ENCODE peak calls at places on chromosome 19, in ten cellular contexts. S is mucosa of descending colon, X is AG10803, V is sigmoid colon, L is aorta, M is cardiac muscle cell, U is astrocyte of the spinal cord, O is endodermal cell, Y is Peyer's patch, E is ovary. T is an unnamed sample.
A peak's percentile ranks its signal among the peaks of the same experiment; 100 is the strongest.

GRCh38 chr19:38733493-38734175 is 10.6 kb downstream of the CAPN12 start:
- DNase-seq in U (no peak), V (peak; percentile 63), L (peak; percentile 51), Y (no peak), X (peak; percentile 28), O (no peak), E (peak; percentile 20), S (peak; percentile 53), M (no peak), T (no peak)

GRCh38 chr19:51188227-51188559 is 36.7 kb upstream of the CD33 start:
- DNase-seq in V (no peak), L (no peak), M (no peak), X (no peak), O (no peak), U (no peak), S (no peak), Y (no peak), E (no peak), T (no peak)

GRCh38 chr19:5696196-5697021 is 6.3 kb downstream of the RPL36 start:
- DNase-seq in O (peak; percentile 62), X (no peak), S (no peak), U (no peak), V (peak; percentile 65), M (no peak), L (no peak), Y (no peak), E (no peak), T (no peak)

GRCh38 chr19:10748924-10749434 is 31.1 kb downstream of the DNM2 start:
- DNase-seq in Y (no peak), V (no peak), E (peak; percentile 37), L (peak; percentile 67), S (peak; percentile 89), U (no peak), M (no peak), O (no peak), X (no peak), T (no peak)

GRCh38 chr19:45692187-45693111 is at the start of gene QPCTL:
- DNase-seq in O (peak; percentile 99), Y (peak; percentile 98), M (peak; percentile 100), V (peak; percentile 99), X (peak; percentile 100), U (peak; percentile 100), L (peak; percentile 99), S (peak; percentile 96), E (peak; percentile 94), T (peak; percentile 99)

GRCh38 chr19:2248136-2249009 is 750 bp upstream of the AMH start:
- DNase-seq in O (no peak), U (no peak), X (no peak), L (no peak), E (no peak), Y (no peak), S (no peak), V (no peak), M (no peak), T (no peak)

GRCh38 chr19:38682195-38682867 is 34.9 kb downstream of the ACTN4 start:
- DNase-seq in V (no peak), U (no peak), S (no peak), L (no peak), E (no peak), X (no peak), Y (no peak), O (no peak), M (no peak), T (no peak)

GRCh38 chr19:16325671-16326400 is 1.2 kb downstream of the KLF2 start:
- DNase-seq in M (peak; percentile 66), X (peak; percentile 35), L (peak; percentile 79), E (peak; percentile 66), O (peak; percentile 92), U (no peak), V (peak; percentile 84), S (peak; percentile 48), Y (peak; percentile 57), T (no peak)

GRCh38 chr19:55319786-55320185 is 5.4 kb downstream of the TMEM150B start:
- DNase-seq in U (peak; percentile 30), V (no peak), E (peak; percentile 45), Y (no peak), M (peak; percentile 78), O (peak; percentile 95), S (peak; percentile 38), L (no peak), X (peak; percentile 27), T (no peak)

GRCh38 chr19:18097217-18097992 is at the start of gene MAST3:
- DNase-seq in S (peak; percentile 95), Y (peak; percentile 97), U (peak; percentile 65), O (peak; percentile 95), M (peak; percentile 86), E (peak; percentile 85), L (peak; percentile 93), X (peak; percentile 68), V (peak; percentile 80), T (no peak)

GRCh38 chr19:53969366-53969765 is 6.6 kb downstream of the CACNG8 start:
- DNase-seq in Y (no peak), S (no peak), E (no peak), U (no peak), X (no peak), M (no peak), O (no peak), L (no peak), V (no peak), T (no peak)
- H3K4me3 ChIP-seq in Y (no peak overlapping the region), S (no peak overlapping the region), E (no peak overlapping the region), U (no peak overlapping the region), X (no peak overlapping the region), M (no peak overlapping the region), O (no peak overlapping the region), L (no peak overlapping the region), V (no peak overlapping the region), T (no peak overlapping the region)

DNA sequence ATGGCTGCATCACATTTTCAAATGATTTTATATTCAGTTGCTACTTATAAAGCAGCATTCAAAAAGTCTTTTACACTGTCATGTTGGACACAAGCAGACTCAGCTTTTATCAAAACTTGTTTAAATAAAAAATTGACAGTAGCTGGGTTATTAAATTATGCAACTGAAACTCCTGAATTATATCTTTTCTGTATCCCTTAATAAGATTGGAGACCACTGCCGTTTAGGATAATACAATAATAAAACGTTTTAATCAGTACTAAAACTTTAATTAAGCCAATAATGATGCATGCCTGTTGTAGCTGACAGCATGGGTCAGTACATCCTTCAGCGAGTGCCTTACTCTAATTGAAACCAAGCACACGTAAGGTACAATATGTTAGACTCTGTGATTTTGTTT is 78.0 kb downstream of the DPY19L3 start:
- DNase-seq in O (no peak), U (no peak), L (no peak), E (no peak), V (no peak), S (no peak), X (no peak), Y (no peak), M (no peak), T (no peak)
- H3K4me3 ChIP-seq in O (no peak overlapping the region), U (no peak overlapping the region), L (no peak overlapping the region), E (no peak overlapping the region), V (no peak overlapping the region), S (no peak overlapping the region), X (no peak overlapping the region), Y (no peak overlapping the region), M (no peak overlapping the region), T (no peak overlapping the region)

DNA sequence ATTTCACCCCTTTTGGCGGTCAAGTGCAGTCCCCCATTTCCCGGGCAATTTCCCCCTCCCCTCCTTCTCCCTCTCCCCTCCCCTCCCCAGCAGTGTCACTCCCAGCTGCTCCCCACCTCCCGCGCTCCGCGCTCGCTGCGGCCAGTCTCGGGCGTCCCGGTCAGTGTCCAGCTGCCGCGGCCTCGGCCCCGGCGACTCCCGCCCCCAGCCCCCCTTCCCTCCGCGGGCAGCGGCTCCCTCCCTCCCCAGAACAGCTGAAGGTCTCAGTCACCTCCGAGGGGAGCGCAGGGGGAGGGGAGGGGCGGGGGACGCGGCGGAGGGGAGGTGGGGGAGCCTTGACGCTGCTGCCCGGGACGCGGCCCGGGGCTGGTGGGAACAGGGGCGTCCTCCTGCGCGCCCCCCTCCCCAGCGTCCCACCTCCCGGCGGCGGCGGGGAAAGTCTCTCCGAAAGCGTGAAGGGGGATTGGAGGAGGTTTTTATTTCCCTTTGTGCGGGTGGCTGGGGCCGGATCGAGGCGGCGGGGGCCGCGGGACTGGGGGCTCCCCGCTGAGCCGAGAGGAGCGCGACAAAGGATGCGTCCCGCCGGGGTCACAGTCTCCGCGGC is at the start of gene SHD:
- DNase-seq in Y (no peak), O (peak; percentile 75), L (no peak), X (no peak), E (no peak), U (no peak), V (no peak), S (no peak), M (peak; percentile 71), T (no peak)
- H3K4me3 ChIP-seq in Y (no peak within 1 kb of the TSS), O (peak within 1 kb of the TSS; percentile 71), L (no peak within 1 kb of the TSS), X (no peak within 1 kb of the TSS), E (peak within 1 kb of the TSS; percentile 24), U (no peak within 1 kb of the TSS), V (no peak within 1 kb of the TSS), S (no peak within 1 kb of the TSS), M (peak within 1 kb of the TSS; percentile 90), T (peak within 1 kb of the TSS; percentile 13)

DNA sequence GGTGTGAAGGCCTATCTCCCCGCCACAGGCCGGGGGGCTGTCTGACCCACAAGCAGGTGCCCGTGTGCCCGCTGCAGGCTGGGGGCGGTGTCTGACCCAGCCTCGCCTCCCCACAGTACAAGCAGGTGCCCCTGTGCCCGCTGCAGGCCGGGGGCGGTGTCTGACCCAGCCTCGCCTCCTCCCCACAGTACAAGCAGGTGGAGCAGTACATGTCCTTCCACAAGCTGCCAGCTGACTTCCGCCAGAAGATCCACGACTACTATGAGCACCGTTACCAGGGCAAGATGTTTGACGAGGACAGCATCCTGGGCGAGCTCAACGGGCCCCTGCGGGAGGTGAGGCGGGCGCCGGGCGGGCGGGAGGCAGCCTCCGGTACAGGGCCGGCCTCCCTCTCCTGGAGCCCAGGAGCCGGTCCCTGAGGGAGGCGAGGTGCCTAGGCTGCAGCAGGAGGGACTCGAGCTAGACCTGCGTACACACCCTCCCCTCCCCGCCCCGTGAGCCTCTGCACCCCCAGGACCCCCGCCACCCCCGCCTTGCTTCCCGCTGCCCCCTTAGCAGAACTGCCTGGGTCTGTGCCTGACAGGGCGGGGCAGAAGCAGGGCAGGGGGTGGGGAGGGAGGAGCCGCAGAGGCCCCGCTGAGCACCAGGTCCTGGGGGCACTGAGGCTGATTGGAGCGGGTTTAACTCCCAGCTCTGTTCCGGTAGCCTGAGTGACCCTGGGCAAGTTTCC is 20.6 kb downstream of the HCN2 start:
- DNase-seq in X (no peak), L (no peak), E (no peak), U (peak; percentile 43), Y (peak; percentile 69), V (no peak), M (no peak), S (no peak), O (no peak), T (no peak)
- H3K4me3 ChIP-seq in X (no peak overlapping the region), L (no peak overlapping the region), E (peak overlapping the region; percentile 7), U (no peak overlapping the region), Y (peak overlapping the region; percentile 21), V (no peak overlapping the region), M (no peak overlapping the region), S (no peak overlapping the region), O (no peak overlapping the region), T (no peak overlapping the region)

DNA sequence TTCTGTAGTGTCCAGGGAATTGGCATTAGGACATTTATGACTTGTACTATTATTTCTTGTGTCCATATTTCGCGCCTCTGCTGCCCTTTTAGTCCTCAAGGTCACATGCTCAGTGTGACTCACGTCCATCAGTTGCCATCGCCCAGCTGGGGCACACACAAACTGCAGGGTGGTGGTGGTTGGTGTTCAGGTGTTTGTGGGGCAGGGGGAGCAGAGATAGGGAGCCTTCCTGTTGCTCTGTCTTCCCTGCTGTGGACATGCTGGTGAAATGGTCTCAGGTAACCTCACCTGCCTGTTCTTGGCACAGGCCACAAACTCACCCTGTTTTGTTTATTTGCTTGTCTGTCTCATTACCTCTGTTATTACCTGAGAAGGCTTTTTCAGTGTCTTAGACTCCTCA is 22.4 kb downstream of the PRR12 start:
- DNase-seq in X (no peak), V (no peak), S (no peak), E (no peak), L (no peak), U (no peak), M (no peak), O (no peak), Y (no peak), T (no peak)
- H3K4me3 ChIP-seq in X (no peak overlapping the region), V (no peak overlapping the region), S (no peak overlapping the region), E (no peak overlapping the region), L (no peak overlapping the region), U (no peak overlapping the region), M (no peak overlapping the region), O (no peak overlapping the region), Y (no peak overlapping the region), T (no peak overlapping the region)

T was measured in AG04450.